ENCODE peak calls at places on chromosomes 6 and 20, in eight cellular contexts. P is C1 segment of cervical spinal cord; H is H7; Q is activated CD8-positive, alpha-beta memory T cell treated with anti-CD3 and anti-CD28 coated beads for 24 hours; Y is epithelial cell of prostate; F is GM03348; W is colonic mucosa; A is kidney glomerular epithelial cell. B is an unnamed sample.

GRCh38 chr6:81171991-81172740 is 580.3 kb downstream of the TENT5A start:
- DNase-seq in P (no peak), H (no peak), Q (no peak), Y (no peak), F (peak), W (no peak), A (peak), B (peak)

GRCh38 chr6:53125276-53125675 is 23.4 kb downstream of the GCM1 start:
- DNase-seq in P (no peak), H (no peak), Q (no peak), Y (no peak), F (no peak), W (no peak), A (no peak), B (no peak)

GRCh38 chr20:6416371-6416770 is 293.5 kb upstream of the FERMT1 start:
- DNase-seq in P (no peak), H (no peak), Q (no peak), Y (no peak), F (no peak), W (no peak), A (no peak), B (no peak)

GRCh38 chr6:140572129-140572528 is 1197.7 kb upstream of the CITED2 start:
- DNase-seq in P (no peak), H (no peak), Q (no peak), Y (peak), F (peak), W (no peak), A (peak), B (peak)

GRCh38 chr6:35275861-35276260 is 16.3 kb downstream of the ZNF76 start:
- DNase-seq in P (no peak), H (no peak), Q (no peak), Y (no peak), F (no peak), W (no peak), A (no peak), B (no peak)

GRCh38 chr20:54643761-54644160 is 168.4 kb downstream of the DOK5 start:
- DNase-seq in P (no peak), H (no peak), Q (no peak), Y (peak), F (peak), W (no peak), A (peak), B (peak)

GRCh38 chr6:128076843-128077242 is 176.0 kb upstream of the THEMIS start:
- DNase-seq in P (no peak), H (no peak), Q (no peak), Y (no peak), F (no peak), W (no peak), A (no peak), B (no peak)

GRCh38 chr6:132060591-132060990 is 109.4 kb upstream of the CCN2 start:
- DNase-seq in P (no peak), H (no peak), Q (no peak), Y (peak), F (no peak), W (no peak), A (no peak), B (peak)

GRCh38 chr6:30568245-30568644 is 3.0 kb upstream of the ABCF1 start:
- DNase-seq in P (no peak), H (no peak), Q (no peak), Y (no peak), F (no peak), W (no peak), A (no peak), B (no peak)

GRCh38 chr6:95354551-95354950 is 222.8 kb upstream of the MANEA start:
- DNase-seq in P (no peak), H (no peak), Q (no peak), Y (no peak), F (no peak), W (no peak), A (no peak), B (no peak)

GRCh38 chr20:6769953-6770831 is 2.7 kb downstream of the BMP2 start:
- DNase-seq in P (no peak), H (peak), Q (no peak), Y (no peak), F (peak), W (peak), A (peak), B (peak)

GRCh38 chr6:159279790-159280277 is 110.6 kb downstream of the FNDC1 start:
- DNase-seq in P (no peak), H (peak), Q (no peak), Y (peak), F (no peak), W (no peak), A (no peak), B (peak)

GRCh38 chr6:92231220-92231701 is 1188.1 kb downstream of the EPHA7 start:
- DNase-seq in P (no peak), H (no peak), Q (no peak), Y (no peak), F (no peak), W (no peak), A (no peak), B (no peak)

GRCh38 chr6:125968493-125968892 is 11.9 kb downstream of the HINT3 start:
- DNase-seq in P (no peak), H (no peak), Q (no peak), Y (no peak), F (no peak), W (no peak), A (no peak), B (no peak)

GRCh38 chr6:11094411-11094851 is 797 bp downstream of the SMIM13 start:
- DNase-seq in P (peak), H (peak), Q (no peak), Y (no peak), F (peak), W (peak), A (peak), B (peak)

GRCh38 chr6:140812636-140813035 is 1320.1 kb upstream of the GJE1 start:
- DNase-seq in P (no peak), H (no peak), Q (no peak), Y (no peak), F (no peak), W (no peak), A (no peak), B (no peak)

GRCh38 chr6:152532556-152533422 is 104.4 kb downstream of the SYNE1 start:
- DNase-seq in P (no peak), H (no peak), Q (no peak), Y (no peak), F (no peak), W (no peak), A (no peak), B (no peak)

GRCh38 chr20:40654876-40655275 is 34.2 kb downstream of the MAFB start:
- DNase-seq in P (no peak), H (no peak), Q (no peak), Y (no peak), F (no peak), W (no peak), A (no peak), B (peak)

GRCh38 chr20:19952392-19952791 is 64.8 kb upstream of the NAA20 start:
- DNase-seq in P (no peak), H (no peak), Q (no peak), Y (no peak), F (no peak), W (no peak), A (no peak), B (peak)

GRCh38 chr20:43542674-43543073 is 16.2 kb upstream of the SGK2 start:
- DNase-seq in P (no peak), H (no peak), Q (no peak), Y (no peak), F (no peak), W (no peak), A (no peak), B (no peak)

GRCh38 chr20:53332022-53332824 is 261.4 kb downstream of the ZNF217 start:
- DNase-seq in P (no peak), H (no peak), Q (no peak), Y (no peak), F (no peak), W (no peak), A (no peak), B (peak)

GRCh38 chr6:38852215-38852614 is 137.1 kb downstream of the DNAH8 start:
- DNase-seq in P (no peak), H (no peak), Q (no peak), Y (no peak), F (no peak), W (no peak), A (no peak), B (no peak)

GRCh38 chr6:157822221-157823000 is 635 bp upstream of the SNX9 start:
- DNase-seq in P (peak), H (no peak), Q (peak), Y (no peak), F (no peak), W (peak), A (no peak), B (no peak)

GRCh38 chr6:116087437-116088027 is 13.1 kb upstream of the NT5DC1 start:
- DNase-seq in P (no peak), H (no peak), Q (no peak), Y (no peak), F (peak), W (no peak), A (peak), B (peak)

GRCh38 chr6:151209071-151209831 is 30.5 kb upstream of the AKAP12 start:
- DNase-seq in P (no peak), H (no peak), Q (no peak), Y (peak), F (no peak), W (no peak), A (peak), B (peak)

GRCh38 chr20:48799315-48800105 is 28.3 kb downstream of the PREX1 start:
- DNase-seq in P (no peak), H (no peak), Q (no peak), Y (no peak), F (no peak), W (no peak), A (no peak), B (no peak)

GRCh38 chr6:99606670-99607415 is at the start of gene PRDM13:
- DNase-seq in P (no peak), H (peak), Q (no peak), Y (no peak), F (no peak), W (no peak), A (no peak), B (no peak)

GRCh38 chr6:9399916-9400315 is 964.6 kb upstream of the SLC35B3 start:
- DNase-seq in P (no peak), H (no peak), Q (no peak), Y (peak), F (no peak), W (no peak), A (no peak), B (no peak)

GRCh38 chr6:36683145-36683655 is 4.7 kb downstream of the CDKN1A start:
- DNase-seq in P (no peak), H (no peak), Q (no peak), Y (no peak), F (no peak), W (no peak), A (no peak), B (no peak)

GRCh38 chr6:157982580-157983438 is 1.1 kb downstream of the SYNJ2 start:
- DNase-seq in P (no peak), H (peak), Q (no peak), Y (no peak), F (peak), W (peak), A (peak), B (peak)

GRCh38 chr6:135451617-135452190 is 45.8 kb downstream of the AHI1 start:
- DNase-seq in P (no peak), H (no peak), Q (no peak), Y (no peak), F (peak), W (no peak), A (peak), B (peak)

GRCh38 chr20:23150304-23151007 is 64.3 kb upstream of the CD93 start:
- DNase-seq in P (no peak), H (no peak), Q (peak), Y (no peak), F (no peak), W (peak), A (no peak), B (no peak)

B was measured in RPMI7951.